ENCODE peak calls at places on chromosome 12, in four cellular contexts. Y is CD4-positive, alpha-beta T cell; B is uterus; R is GM23338. K is an unnamed sample. For H3K27me3, the result is how much of the 10 kb centered on the place peaks cover.

GRCh38 chr12:69655616-69656336 is 43.3 kb downstream of the BEST3 start:
- DNase-seq in Y (no peak), B (no peak), R (no peak), K (no peak)

GRCh38 chr12:51000245-51000644 is 25.9 kb downstream of the SLC11A2 start:
- DNase-seq in Y (no peak), B (no peak), R (no peak), K (no peak)

GRCh38 chr12:24890048-24890447 is 58.9 kb downstream of the BCAT1 start:
- DNase-seq in Y (no peak), B (no peak), R (no peak), K (no peak)

GRCh38 chr12:104132351-104132956 is 5.6 kb downstream of the NFYB start:
- DNase-seq in Y (no peak), B (no peak), R (no peak), K (no peak)

GRCh38 chr12:118189761-118190181 is 53.8 kb downstream of the PEBP1 start:
- DNase-seq in Y (no peak), B (no peak), R (peak), K (no peak)

GRCh38 chr12:23944067-23944466 is 5.4 kb downstream of the SOX5 start:
- DNase-seq in Y (no peak), B (no peak), R (peak), K (no peak)

GRCh38 chr12:111418594-111418880 is 12.8 kb downstream of the SH2B3 start:
- DNase-seq in Y (no peak), B (no peak), R (no peak), K (no peak)

GRCh38 chr12:25433581-25434325 is 119.3 kb downstream of the LMNTD1 start:
- DNase-seq in Y (no peak), B (no peak), R (no peak), K (no peak)

GRCh38 chr12:98419101-98419794 is 96.1 kb upstream of the TMPO start:
- DNase-seq in Y (no peak), B (no peak), R (no peak), K (no peak)
- H3K27ac ChIP-seq in Y (no peak), B (peak), R (no peak), K (peak)

DNA sequence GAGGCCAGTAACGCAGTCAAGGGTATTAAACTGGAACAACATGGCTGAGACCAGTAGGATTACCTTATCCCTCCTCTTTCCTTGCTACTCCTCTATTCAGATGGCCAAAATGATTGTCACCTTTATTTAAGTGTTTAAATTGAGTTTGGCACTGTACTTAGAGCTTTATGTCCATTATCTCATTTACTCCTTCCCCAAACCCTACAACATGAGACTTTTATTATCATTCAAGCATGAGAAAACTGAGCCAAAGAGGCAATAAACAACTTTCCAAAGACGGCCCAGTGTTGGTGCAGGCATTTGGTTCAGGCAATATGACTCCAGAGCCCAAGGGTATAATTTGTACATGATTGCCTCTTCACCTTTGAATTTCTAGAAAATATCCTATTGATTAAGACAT is 370.9 kb upstream of the KITLG start:
- DNase-seq in Y (no peak), B (no peak), R (no peak), K (no peak)
- H3K27me3 ChIP-seq in Y (under half), B (under half), R (half or more), K (under half)

GRCh38 chr12:93740721-93741120 is 63.5 kb downstream of the CRADD start:
- DNase-seq in Y (no peak), B (no peak), R (peak), K (no peak)

GRCh38 chr12:93741741-93742085 is 64.5 kb downstream of the CRADD start:
- DNase-seq in Y (no peak), B (no peak), R (peak), K (no peak)

GRCh38 chr12:93737457-93738198 is 60.5 kb downstream of the CRADD start:
- DNase-seq in Y (no peak), B (no peak), R (no peak), K (no peak)

GRCh38 chr12:93736640-93737178 is 59.5 kb downstream of the CRADD start:
- DNase-seq in Y (no peak), B (no peak), R (no peak), K (no peak)

DNA sequence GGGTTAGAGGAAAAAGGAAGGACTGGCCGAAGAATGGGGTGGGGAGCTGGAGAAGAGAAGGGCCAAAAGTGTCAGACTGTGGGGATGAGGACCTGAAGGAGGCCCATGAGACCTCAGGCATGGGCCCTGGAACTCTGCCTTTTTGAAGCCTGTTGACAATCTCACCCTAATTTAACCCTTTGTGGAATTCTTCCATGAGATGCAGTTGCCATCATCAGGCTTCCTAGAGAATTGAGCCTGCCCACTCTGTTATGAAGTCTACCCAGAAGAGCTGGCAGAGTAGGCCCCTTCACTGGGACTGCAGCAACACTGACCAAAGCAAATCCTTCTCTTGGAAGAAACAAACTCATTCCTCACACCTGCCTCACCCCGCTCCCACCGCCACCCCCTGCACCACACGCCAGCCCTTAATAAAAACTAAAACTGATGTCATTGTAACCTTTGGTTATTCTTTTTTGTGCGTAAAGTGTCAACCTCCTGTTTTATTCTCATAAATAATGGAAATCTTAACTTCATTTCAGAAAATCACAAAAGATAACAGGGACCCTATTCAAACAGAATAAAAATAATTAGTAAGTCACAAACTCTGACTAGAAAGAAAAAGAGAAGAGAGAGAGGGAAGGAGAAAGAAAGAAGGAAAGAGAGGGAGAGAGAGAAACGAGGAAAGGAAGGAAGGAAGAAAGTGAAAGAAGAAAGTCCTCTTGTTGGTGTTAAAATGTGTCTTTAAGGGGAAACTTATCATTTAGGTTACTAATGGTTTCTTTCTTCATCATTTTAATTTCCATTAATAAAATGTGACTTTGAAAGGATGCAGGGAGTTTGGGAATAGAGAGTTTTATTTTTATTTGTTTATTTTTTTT is 61.3 kb downstream of the CRADD start:
- DNase-seq in Y (no peak), B (peak), R (no peak), K (no peak)
- TF ChIP-seq CTCF in Y (no peak), B (no peak), R (no peak), K (no peak)

GRCh38 chr12:80837342-80837978 is 100.3 kb downstream of the LIN7A start:
- DNase-seq in Y (no peak), B (peak), R (peak), K (no peak)

GRCh38 chr12:80834724-80835123 is 103.0 kb downstream of the LIN7A start:
- DNase-seq in Y (no peak), B (no peak), R (no peak), K (no peak)

GRCh38 chr12:80838708-80839107 is 99.0 kb downstream of the LIN7A start:
- DNase-seq in Y (no peak), B (no peak), R (no peak), K (no peak)

DNA sequence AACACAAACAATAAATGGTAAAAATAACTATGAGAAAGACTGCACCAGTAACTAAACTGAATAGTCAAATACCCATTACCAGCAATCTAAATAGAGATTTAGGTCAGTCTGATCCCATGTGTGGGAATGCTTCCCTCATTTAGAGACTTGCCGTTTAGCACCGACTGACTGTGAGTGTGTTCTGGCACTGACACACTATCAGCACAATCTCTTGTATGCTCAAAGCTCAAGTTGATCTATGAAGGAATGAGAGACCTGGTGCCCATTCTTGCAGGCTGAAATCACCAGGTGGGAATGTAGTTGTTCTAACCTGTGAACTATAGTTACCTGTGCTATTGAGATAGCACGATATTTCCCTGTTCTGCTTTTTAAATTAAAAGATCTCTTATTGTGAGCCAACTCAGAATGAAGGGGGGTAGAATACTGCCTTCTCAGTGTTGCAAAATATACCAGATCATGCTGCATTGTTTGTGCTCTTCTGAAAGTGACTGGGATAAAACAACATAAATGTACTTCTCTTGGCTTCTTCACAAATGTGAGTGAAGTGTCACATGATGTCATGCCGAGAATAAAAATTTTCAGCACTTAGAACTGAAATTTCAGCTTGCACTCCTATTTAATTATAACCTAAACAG is 99.6 kb downstream of the LIN7A start:
- DNase-seq in Y (no peak), B (no peak), R (no peak), K (no peak)
- H3K27ac ChIP-seq in Y (no peak), B (no peak), R (no peak), K (no peak)

DNA sequence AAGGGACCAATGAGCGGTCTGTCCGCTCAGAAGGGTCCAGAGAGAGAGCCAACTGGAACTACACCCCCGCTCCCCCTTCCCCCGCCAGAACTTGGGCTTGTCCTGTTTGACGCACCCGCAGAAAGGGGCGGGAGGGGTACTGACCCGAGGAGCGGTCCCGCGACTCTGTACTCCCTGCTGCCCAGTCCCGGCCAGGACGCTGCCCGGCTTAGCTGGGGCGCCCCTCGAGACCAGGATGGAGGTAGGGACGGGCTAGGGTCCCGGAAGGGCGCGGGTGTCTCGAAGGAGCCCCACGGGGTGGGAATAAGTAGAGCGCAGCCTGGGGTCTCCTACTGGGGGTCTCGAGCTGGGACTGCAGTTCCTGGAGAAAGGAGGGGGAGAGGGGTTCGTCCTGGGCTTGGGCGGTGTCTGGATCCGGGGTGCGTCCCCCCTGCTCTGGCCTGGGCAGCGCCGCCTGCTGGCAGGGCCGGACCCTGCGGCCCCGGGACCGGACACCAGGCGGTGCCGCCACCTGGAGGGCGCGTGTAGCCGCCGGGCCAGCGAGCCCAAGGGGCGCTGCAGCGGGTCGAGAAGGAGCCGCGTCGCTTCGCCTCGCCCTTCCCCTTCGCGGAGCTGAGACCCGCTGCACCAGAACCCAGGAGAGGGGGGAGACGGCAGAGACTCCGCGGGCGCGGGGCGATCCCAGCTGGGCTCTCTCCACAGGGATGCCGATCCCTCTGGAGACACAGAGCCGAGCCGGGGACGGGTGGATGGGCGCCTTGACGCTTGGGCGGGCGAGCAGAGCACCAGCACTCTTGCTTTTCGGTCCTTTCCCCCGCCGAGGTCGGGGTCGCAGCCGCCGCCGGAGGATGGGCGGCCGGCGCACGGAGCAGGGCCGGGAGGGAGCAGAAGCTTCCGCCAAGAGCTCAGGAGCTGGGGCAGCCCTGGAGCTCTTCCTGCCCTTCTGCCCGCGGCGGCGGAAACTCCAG is 3.7 kb upstream of the CACNB3 start:
- DNase-seq in Y (peak), B (peak), R (peak), K (peak)
- H3K27me3 ChIP-seq in Y (under half), B (under half), R (half or more), K (under half)

GRCh38 chr12:30753761-30754382 is 879 bp downstream of the CAPRIN2 start:
- DNase-seq in Y (no peak), B (no peak), R (peak), K (no peak)
- TF ChIP-seq CTCF in Y (no peak), B (no peak), R (no peak), K (no peak)